ENCODE peak calls at places on chromosomes 2 and 18, in four cellular contexts. S is trophoblast cell, F is KG1, X is left lung. U is an unnamed sample.
A peak's percentile ranks its signal among the peaks of the same experiment; 100 is the strongest.

GRCh38 chr2:92073036-92073814 is 2798.0 kb upstream of the TEKT4 start:
- DNase-seq in S (peak; percentile 8), X (peak; percentile 7), F (no peak), U (peak; percentile 8)

GRCh38 chr18:24015897-24016631 is 1.5 kb downstream of the TTC39C start:
- DNase-seq in S (no peak), X (no peak), F (no peak), U (no peak)

GRCh38 chr2:121501070-121501469 is 29.6 kb upstream of the RNU4ATAC start:
- DNase-seq in X (no peak), F (no peak), S (no peak), U (no peak)

GRCh38 chr2:201994973-201995638 is 38.5 kb upstream of the FZD7 start:
- DNase-seq in S (no peak), F (no peak), X (no peak), U (no peak)

GRCh38 chr2:168852487-168852886 is 37.7 kb downstream of the SPC25 start:
- DNase-seq in S (no peak), F (no peak), X (no peak), U (no peak)

GRCh38 chr2:229869226-229869625 is 52.6 kb downstream of the TRIP12 start:
- DNase-seq in F (no peak), X (no peak), S (peak; percentile 9), U (no peak)

GRCh38 chr18:55245200-55245599 is 285.9 kb upstream of the CCDC68 start:
- DNase-seq in S (no peak), F (no peak), X (no peak), U (no peak)

GRCh38 chr2:238284802-238285515 is 3.5 kb downstream of the PER2 start:
- DNase-seq in S (no peak), X (no peak), F (no peak), U (no peak)

GRCh38 chr2:35548171-35548570 is 807.4 kb upstream of the CRIM1 start:
- DNase-seq in X (no peak), S (peak; percentile 12), F (no peak), U (no peak)

GRCh38 chr2:218072002-218072401 is 2.9 kb downstream of the RUFY4 start:
- DNase-seq in S (no peak), F (no peak), X (no peak), U (no peak)

U was measured in activated naive CD4-positive, alpha-beta T cell treated with anti-CD3 and anti-CD28 coated beads, Interleukin-2, amount 50 U/mL, for 16 hours.